ENCODE peak calls at places on chromosomes 4 and X, in eight cellular contexts. One of them, this sample, is unnamed.

GRCh38 chrX:109537324-109537665 is 651 bp downstream of the NXT2 start:
- DNase-seq in epithelial cell of esophagus: peak
- DNase-seq in mucosa of descending colon: no peak
- DNase-seq in astrocyte of the spinal cord: no peak
- DNase-seq in AG09309: peak
- DNase-seq in endodermal cell: no peak
- DNase-seq in IMR-90: peak
- DNase-seq in upper lobe of right lung: peak
- DNase-seq in this sample: peak

GRCh38 chrX:119488749-119489148 is 20.5 kb downstream of the SLC25A5 start:
- DNase-seq in mucosa of descending colon: no peak
- DNase-seq in astrocyte of the spinal cord: peak
- DNase-seq in endodermal cell: peak
- DNase-seq in epithelial cell of esophagus: peak
- DNase-seq in IMR-90: peak
- DNase-seq in AG09309: no peak
- DNase-seq in upper lobe of right lung: no peak
- DNase-seq in this sample: peak

GRCh38 chr4:165502919-165503907 is 124.4 kb downstream of the CPE start:
- DNase-seq in endodermal cell: no peak
- DNase-seq in IMR-90: peak
- DNase-seq in AG09309: no peak
- DNase-seq in epithelial cell of esophagus: peak
- DNase-seq in astrocyte of the spinal cord: peak
- DNase-seq in upper lobe of right lung: no peak
- DNase-seq in mucosa of descending colon: no peak
- DNase-seq in this sample: peak

GRCh38 chr4:121112530-121112929 is 40.2 kb upstream of the NDNF start:
- DNase-seq in epithelial cell of esophagus: no peak
- DNase-seq in IMR-90: no peak
- DNase-seq in AG09309: no peak
- DNase-seq in astrocyte of the spinal cord: no peak
- DNase-seq in mucosa of descending colon: no peak
- DNase-seq in endodermal cell: no peak
- DNase-seq in upper lobe of right lung: no peak
- DNase-seq in this sample: peak

GRCh38 chr4:42541647-42542046 is 115.3 kb downstream of the ATP8A1 start:
- DNase-seq in endodermal cell: no peak
- DNase-seq in astrocyte of the spinal cord: no peak
- DNase-seq in upper lobe of right lung: no peak
- DNase-seq in AG09309: no peak
- DNase-seq in mucosa of descending colon: no peak
- DNase-seq in IMR-90: no peak
- DNase-seq in epithelial cell of esophagus: no peak
- DNase-seq in this sample: no peak

GRCh38 chr4:107913283-107913899 is 18.0 kb upstream of the CYP2U1 start:
- DNase-seq in upper lobe of right lung: no peak
- DNase-seq in mucosa of descending colon: no peak
- DNase-seq in astrocyte of the spinal cord: peak
- DNase-seq in IMR-90: peak
- DNase-seq in AG09309: peak
- DNase-seq in endodermal cell: peak
- DNase-seq in epithelial cell of esophagus: peak
- DNase-seq in this sample: peak

GRCh38 chrX:134599173-134599914 is 58.9 kb downstream of the PLAC1 start:
- DNase-seq in endodermal cell: no peak
- DNase-seq in astrocyte of the spinal cord: peak
- DNase-seq in upper lobe of right lung: no peak
- DNase-seq in epithelial cell of esophagus: no peak
- DNase-seq in mucosa of descending colon: no peak
- DNase-seq in AG09309: peak
- DNase-seq in IMR-90: peak
- DNase-seq in this sample: peak

GRCh38 chr4:42104521-42104920 is 47.9 kb downstream of the BEND4 start:
- DNase-seq in AG09309: no peak
- DNase-seq in IMR-90: peak
- DNase-seq in endodermal cell: no peak
- DNase-seq in upper lobe of right lung: no peak
- DNase-seq in astrocyte of the spinal cord: peak
- DNase-seq in epithelial cell of esophagus: peak
- DNase-seq in mucosa of descending colon: no peak
- DNase-seq in this sample: peak

GRCh38 chr4:78528327-78528726 is 23.2 kb upstream of the ANXA3 start:
- DNase-seq in astrocyte of the spinal cord: no peak
- DNase-seq in epithelial cell of esophagus: peak
- DNase-seq in endodermal cell: no peak
- DNase-seq in upper lobe of right lung: no peak
- DNase-seq in IMR-90: peak
- DNase-seq in AG09309: no peak
- DNase-seq in mucosa of descending colon: no peak
- DNase-seq in this sample: no peak

GRCh38 chrX:153903238-153903980 is 1.1 kb upstream of the AVPR2 start:
- DNase-seq in mucosa of descending colon: no peak
- DNase-seq in endodermal cell: peak
- DNase-seq in AG09309: no peak
- DNase-seq in epithelial cell of esophagus: no peak
- DNase-seq in IMR-90: no peak
- DNase-seq in upper lobe of right lung: no peak
- DNase-seq in astrocyte of the spinal cord: no peak
- DNase-seq in this sample: no peak

GRCh38 chr4:6019316-6020263 is 1.4 kb upstream of the C4orf50 start:
- DNase-seq in upper lobe of right lung: no peak
- DNase-seq in astrocyte of the spinal cord: peak
- DNase-seq in AG09309: no peak
- DNase-seq in endodermal cell: peak
- DNase-seq in mucosa of descending colon: no peak
- DNase-seq in IMR-90: peak
- DNase-seq in epithelial cell of esophagus: peak
- DNase-seq in this sample: peak

GRCh38 chr4:1222036-1222789 is 26.7 kb downstream of the CTBP1 start:
- DNase-seq in IMR-90: no peak
- DNase-seq in AG09309: no peak
- DNase-seq in upper lobe of right lung: no peak
- DNase-seq in mucosa of descending colon: no peak
- DNase-seq in epithelial cell of esophagus: no peak
- DNase-seq in astrocyte of the spinal cord: no peak
- DNase-seq in endodermal cell: no peak
- DNase-seq in this sample: no peak

GRCh38 chrX:132622130-132622529 is 133.3 kb upstream of the MBNL3 start:
- DNase-seq in astrocyte of the spinal cord: peak
- DNase-seq in IMR-90: peak
- DNase-seq in mucosa of descending colon: no peak
- DNase-seq in AG09309: no peak
- DNase-seq in endodermal cell: peak
- DNase-seq in epithelial cell of esophagus: peak
- DNase-seq in upper lobe of right lung: no peak
- DNase-seq in this sample: peak

DNA sequence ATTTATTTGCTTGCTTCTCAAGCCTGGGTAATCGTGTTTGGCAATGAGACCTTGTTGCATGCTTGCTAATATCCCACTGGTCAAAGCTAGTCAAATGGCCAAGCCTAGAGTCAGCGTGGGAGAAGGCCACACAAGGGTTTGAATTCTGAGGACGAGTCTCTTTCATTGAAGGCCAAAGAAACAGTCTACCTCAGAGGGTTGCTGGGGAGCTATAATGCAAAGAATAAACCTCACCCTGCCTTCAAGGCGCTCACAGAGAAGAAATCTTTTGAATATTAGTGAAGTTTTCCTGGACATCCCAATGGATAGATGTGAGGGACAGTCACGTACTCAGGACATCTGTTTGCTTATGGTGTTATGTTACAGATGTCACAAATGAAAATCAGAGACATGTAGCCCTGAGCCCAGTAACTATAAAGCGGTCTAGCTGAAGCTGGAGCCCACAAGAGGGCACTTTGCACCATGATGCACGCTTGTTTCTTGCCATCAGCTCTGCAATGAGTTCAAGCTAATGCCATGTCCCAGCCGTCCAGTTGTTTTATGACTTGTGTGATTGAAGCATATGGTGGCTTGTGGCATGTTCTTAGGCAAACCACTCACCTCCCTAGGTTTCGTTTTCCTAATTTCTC is 1.1 kb upstream of the TLR3 start:
- DNase-seq in endodermal cell: peak
- DNase-seq in IMR-90: peak
- DNase-seq in AG09309: peak
- DNase-seq in astrocyte of the spinal cord: peak
- DNase-seq in mucosa of descending colon: peak
- DNase-seq in epithelial cell of esophagus: peak
- DNase-seq in upper lobe of right lung: peak
- DNase-seq in this sample: peak
- H3K4me3 ChIP-seq in endodermal cell: no peak
- H3K4me3 ChIP-seq in IMR-90: no peak
- H3K4me3 ChIP-seq in AG09309: peak
- H3K4me3 ChIP-seq in astrocyte of the spinal cord: peak
- H3K4me3 ChIP-seq in mucosa of descending colon: no peak
- H3K4me3 ChIP-seq in epithelial cell of esophagus: no peak
- H3K4me3 ChIP-seq in upper lobe of right lung: peak
- H3K4me3 ChIP-seq in this sample: peak

GRCh38 chr4:57080781-57081650 is 29.2 kb downstream of the IGFBP7 start:
- DNase-seq in mucosa of descending colon: no peak
- DNase-seq in endodermal cell: no peak
- DNase-seq in upper lobe of right lung: no peak
- DNase-seq in epithelial cell of esophagus: peak
- DNase-seq in AG09309: peak
- DNase-seq in astrocyte of the spinal cord: peak
- DNase-seq in IMR-90: peak
- DNase-seq in this sample: peak

GRCh38 chr4:57084360-57084759 is 25.8 kb downstream of the IGFBP7 start:
- DNase-seq in AG09309: no peak
- DNase-seq in astrocyte of the spinal cord: no peak
- DNase-seq in epithelial cell of esophagus: no peak
- DNase-seq in endodermal cell: no peak
- DNase-seq in mucosa of descending colon: no peak
- DNase-seq in upper lobe of right lung: no peak
- DNase-seq in IMR-90: no peak
- DNase-seq in this sample: no peak

GRCh38 chr4:57078685-57079521 is 31.3 kb downstream of the IGFBP7 start:
- DNase-seq in mucosa of descending colon: no peak
- DNase-seq in upper lobe of right lung: no peak
- DNase-seq in epithelial cell of esophagus: peak
- DNase-seq in astrocyte of the spinal cord: peak
- DNase-seq in endodermal cell: peak
- DNase-seq in AG09309: no peak
- DNase-seq in IMR-90: no peak
- DNase-seq in this sample: no peak

GRCh38 chr4:57083107-57083506 is 27.1 kb downstream of the IGFBP7 start:
- DNase-seq in IMR-90: peak
- DNase-seq in mucosa of descending colon: no peak
- DNase-seq in endodermal cell: no peak
- DNase-seq in epithelial cell of esophagus: no peak
- DNase-seq in astrocyte of the spinal cord: no peak
- DNase-seq in upper lobe of right lung: no peak
- DNase-seq in AG09309: no peak
- DNase-seq in this sample: peak

DNA sequence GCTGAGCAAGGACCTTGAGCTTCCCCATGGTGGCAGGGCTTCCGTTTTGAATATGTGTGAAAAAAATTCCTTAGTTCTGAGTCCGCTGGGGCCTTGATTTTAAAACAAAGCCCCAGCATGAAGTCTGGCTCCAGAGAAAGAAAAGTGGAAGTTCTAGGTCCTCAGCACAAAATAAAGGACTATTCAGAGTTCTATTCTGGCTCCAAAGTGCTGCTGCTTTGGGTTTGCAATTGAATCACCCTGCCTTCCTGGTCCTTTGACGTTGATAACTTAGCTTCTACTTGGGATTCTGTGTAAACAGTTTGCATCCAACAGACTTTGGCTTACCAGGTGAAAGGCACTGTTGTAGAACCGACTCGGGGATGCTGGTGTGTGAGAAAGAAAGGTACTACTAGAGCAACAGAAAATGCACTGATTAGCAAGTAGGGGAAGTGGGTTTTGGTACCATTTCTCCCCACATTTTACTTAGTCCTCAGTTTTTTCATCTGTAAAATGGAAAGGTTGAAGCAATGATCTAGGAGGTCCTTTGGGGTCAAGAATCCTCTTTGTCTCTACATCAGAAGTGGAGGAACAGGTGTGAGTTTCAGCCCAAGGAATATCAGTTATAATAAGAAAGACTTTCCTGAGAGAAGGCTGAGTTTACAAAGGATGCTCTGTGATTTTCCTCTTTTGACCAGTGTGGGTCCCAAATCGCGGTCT is 28.4 kb downstream of the IGFBP7 start:
- DNase-seq in IMR-90: no peak
- DNase-seq in upper lobe of right lung: no peak
- DNase-seq in epithelial cell of esophagus: no peak
- DNase-seq in mucosa of descending colon: no peak
- DNase-seq in endodermal cell: peak
- DNase-seq in astrocyte of the spinal cord: no peak
- DNase-seq in AG09309: no peak
- DNase-seq in this sample: no peak
- TF ChIP-seq CTCF in IMR-90: peak
- TF ChIP-seq CTCF in upper lobe of right lung: no peak
- TF ChIP-seq CTCF in epithelial cell of esophagus: no peak
- TF ChIP-seq CTCF in mucosa of descending colon: no peak
- TF ChIP-seq CTCF in endodermal cell: no peak
- TF ChIP-seq CTCF in astrocyte of the spinal cord: no peak
- TF ChIP-seq CTCF in AG09309: no peak
- TF ChIP-seq CTCF in this sample: no peak

DNA sequence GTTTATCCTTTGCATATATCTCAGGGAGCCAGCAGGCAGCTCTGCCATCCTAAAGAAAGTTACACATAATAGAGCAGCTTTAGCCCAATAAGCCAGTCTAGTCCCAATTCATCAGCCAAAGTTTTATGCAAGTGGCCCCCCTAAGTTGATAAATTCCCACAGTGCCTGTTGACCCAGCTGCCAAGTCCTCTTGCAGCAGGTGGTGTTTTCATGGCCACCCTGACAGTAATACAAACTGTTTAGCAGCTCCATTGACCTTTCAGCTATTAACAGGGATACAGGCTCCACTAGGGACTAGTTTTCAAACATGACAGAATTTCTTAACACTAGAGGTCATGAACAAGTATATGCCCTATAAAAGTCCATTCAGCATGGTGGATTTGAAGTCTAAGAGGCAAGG is 77.5 kb downstream of the HHIP start:
- DNase-seq in AG09309: no peak
- DNase-seq in astrocyte of the spinal cord: no peak
- DNase-seq in mucosa of descending colon: no peak
- DNase-seq in IMR-90: no peak
- DNase-seq in upper lobe of right lung: no peak
- DNase-seq in epithelial cell of esophagus: no peak
- DNase-seq in endodermal cell: no peak
- DNase-seq in this sample: no peak
- H3K4me3 ChIP-seq in AG09309: no peak
- H3K4me3 ChIP-seq in astrocyte of the spinal cord: no peak
- H3K4me3 ChIP-seq in mucosa of descending colon: no peak
- H3K4me3 ChIP-seq in IMR-90: no peak
- H3K4me3 ChIP-seq in upper lobe of right lung: no peak
- H3K4me3 ChIP-seq in epithelial cell of esophagus: no peak
- H3K4me3 ChIP-seq in endodermal cell: no peak
- H3K4me3 ChIP-seq in this sample: no peak

DNA sequence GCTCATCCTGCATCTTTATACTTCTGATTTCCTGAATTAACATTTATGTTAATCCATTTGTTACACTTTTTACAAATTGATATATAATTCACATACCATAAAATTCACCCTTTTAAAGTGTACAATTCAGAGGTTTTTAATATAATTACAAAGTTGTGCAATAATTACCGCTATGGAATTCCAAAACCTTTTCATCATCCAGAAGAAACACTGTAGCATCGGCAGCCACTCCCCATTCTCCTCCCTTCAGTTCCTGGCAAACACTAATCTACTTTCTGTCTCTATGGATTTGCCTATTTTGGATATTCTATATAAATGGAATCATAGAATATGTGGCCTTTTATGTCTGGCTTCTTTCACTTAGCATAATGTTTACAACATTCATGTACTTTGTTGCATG is 13.9 kb downstream of the LRP2BP start:
- DNase-seq in AG09309: no peak
- DNase-seq in astrocyte of the spinal cord: no peak
- DNase-seq in epithelial cell of esophagus: peak
- DNase-seq in mucosa of descending colon: no peak
- DNase-seq in endodermal cell: no peak
- DNase-seq in IMR-90: peak
- DNase-seq in upper lobe of right lung: no peak
- DNase-seq in this sample: peak
- TF ChIP-seq CTCF in AG09309: no peak
- TF ChIP-seq CTCF in astrocyte of the spinal cord: no peak
- TF ChIP-seq CTCF in epithelial cell of esophagus: no peak
- TF ChIP-seq CTCF in mucosa of descending colon: no peak
- TF ChIP-seq CTCF in endodermal cell: no peak
- TF ChIP-seq CTCF in IMR-90: no peak
- TF ChIP-seq CTCF in upper lobe of right lung: no peak
- TF ChIP-seq CTCF in this sample: no peak